ENCODE peak calls at places on chromosome 19, in ten cellular contexts. S, Q, K, Z, F, Y, L, V, C and J are unnamed samples. For H3K4me1, the result is how much of the 10 kb centered on the place peaks cover.

GRCh38 chr19:3324405-3324856 is 42.0 kb upstream of the NFIC start:
- DNase-seq in L (no peak), Z (peak), S (peak), F (peak), K (peak), Q (no peak), V (no peak), C (peak), Y (peak), J (peak)

GRCh38 chr19:1254081-1254527 is 5.7 kb downstream of the MIDN start:
- DNase-seq in C (no peak), Z (no peak), S (no peak), L (no peak), V (no peak), Y (no peak), Q (no peak), F (no peak), K (no peak), J (no peak)

GRCh38 chr19:18871543-18871942 is 24.4 kb downstream of the CERS1 start:
- DNase-seq in Q (no peak), F (no peak), K (no peak), L (no peak), C (no peak), Y (no peak), S (no peak), Z (no peak), V (no peak), J (no peak)

GRCh38 chr19:41319500-41320184 is 9.7 kb downstream of the CCDC97 start:
- DNase-seq in Y (no peak), L (no peak), C (no peak), F (no peak), Z (no peak), K (no peak), S (no peak), Q (no peak), V (no peak), J (no peak)

GRCh38 chr19:51441410-51442390 is 16.6 kb downstream of the SIGLEC8 start:
- DNase-seq in K (peak), Q (no peak), L (no peak), V (no peak), S (peak), C (no peak), Y (no peak), Z (no peak), F (no peak), J (peak)

GRCh38 chr19:52541608-52542007 is 14.1 kb downstream of the ZNF808 start:
- DNase-seq in S (no peak), F (no peak), Z (no peak), Y (no peak), C (no peak), Q (no peak), K (no peak), V (no peak), L (no peak), J (no peak)

GRCh38 chr19:50475736-50476223 is 527 bp upstream of the EMC10 start:
- DNase-seq in V (no peak), K (no peak), C (no peak), L (no peak), Z (no peak), S (no peak), Q (no peak), Y (no peak), F (no peak), J (no peak)

GRCh38 chr19:1935484-1936208 is 5.3 kb upstream of the CSNK1G2 start:
- DNase-seq in V (no peak), Y (no peak), C (no peak), K (peak), L (peak), Z (no peak), F (no peak), S (no peak), Q (peak), J (no peak)

GRCh38 chr19:52492991-52493470 is 34.4 kb upstream of the ZNF808 start:
- DNase-seq in Y (peak), Q (no peak), Z (no peak), S (no peak), F (no peak), K (no peak), L (no peak), V (no peak), C (no peak), J (no peak)

GRCh38 chr19:2609389-2610116 is 92.9 kb downstream of the GNG7 start:
- DNase-seq in Y (no peak), Q (no peak), F (peak), K (no peak), C (no peak), S (no peak), L (no peak), V (no peak), Z (no peak), J (no peak)

GRCh38 chr19:17848598-17849292 is 963 bp upstream of the JAK3 start:
- DNase-seq in V (no peak), Y (peak), Q (no peak), Z (no peak), C (no peak), F (no peak), S (no peak), L (no peak), K (no peak), J (no peak)

GRCh38 chr19:17847538-17848366 is at the start of gene JAK3:
- DNase-seq in F (peak), S (peak), C (peak), Q (peak), L (peak), Z (no peak), K (no peak), Y (peak), V (no peak), J (peak)

GRCh38 chr19:17843428-17843827 is 4.4 kb downstream of the JAK3 start:
- DNase-seq in S (no peak), K (no peak), Z (no peak), V (no peak), L (no peak), F (no peak), C (no peak), Q (no peak), Y (no peak), J (no peak)

GRCh38 chr19:17843908-17844490 is 3.8 kb downstream of the JAK3 start:
- DNase-seq in Y (no peak), S (no peak), Q (no peak), F (no peak), Z (no peak), K (no peak), L (no peak), V (no peak), C (no peak), J (no peak)

DNA sequence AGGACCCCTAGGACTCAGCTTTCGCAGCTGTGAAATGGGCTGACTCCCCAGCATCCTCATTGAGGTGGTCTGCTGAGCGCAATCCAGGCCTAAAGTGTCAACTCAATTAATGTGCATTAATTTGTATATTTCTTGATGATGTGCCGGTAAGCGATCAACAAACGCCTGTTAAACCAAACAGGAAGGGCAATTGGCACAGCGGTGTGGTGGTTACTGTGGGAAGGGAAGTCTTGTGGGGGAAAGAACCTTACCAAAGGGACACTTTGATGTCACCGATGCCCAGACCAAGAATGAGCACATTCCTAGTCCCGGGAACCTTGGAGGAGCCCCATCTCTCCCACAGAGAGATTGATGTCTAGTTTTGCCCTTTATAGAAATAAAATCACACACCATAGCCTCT is 1.6 kb downstream of the JAK3 start:
- DNase-seq in S (peak), F (no peak), K (no peak), V (no peak), Y (no peak), L (no peak), Z (no peak), Q (no peak), C (no peak), J (no peak)
- H3K4me3 ChIP-seq in S (peak), F (no peak), K (no peak), V (peak), Y (no peak), L (no peak), Z (no peak), Q (no peak), C (no peak), J (no peak)

DNA sequence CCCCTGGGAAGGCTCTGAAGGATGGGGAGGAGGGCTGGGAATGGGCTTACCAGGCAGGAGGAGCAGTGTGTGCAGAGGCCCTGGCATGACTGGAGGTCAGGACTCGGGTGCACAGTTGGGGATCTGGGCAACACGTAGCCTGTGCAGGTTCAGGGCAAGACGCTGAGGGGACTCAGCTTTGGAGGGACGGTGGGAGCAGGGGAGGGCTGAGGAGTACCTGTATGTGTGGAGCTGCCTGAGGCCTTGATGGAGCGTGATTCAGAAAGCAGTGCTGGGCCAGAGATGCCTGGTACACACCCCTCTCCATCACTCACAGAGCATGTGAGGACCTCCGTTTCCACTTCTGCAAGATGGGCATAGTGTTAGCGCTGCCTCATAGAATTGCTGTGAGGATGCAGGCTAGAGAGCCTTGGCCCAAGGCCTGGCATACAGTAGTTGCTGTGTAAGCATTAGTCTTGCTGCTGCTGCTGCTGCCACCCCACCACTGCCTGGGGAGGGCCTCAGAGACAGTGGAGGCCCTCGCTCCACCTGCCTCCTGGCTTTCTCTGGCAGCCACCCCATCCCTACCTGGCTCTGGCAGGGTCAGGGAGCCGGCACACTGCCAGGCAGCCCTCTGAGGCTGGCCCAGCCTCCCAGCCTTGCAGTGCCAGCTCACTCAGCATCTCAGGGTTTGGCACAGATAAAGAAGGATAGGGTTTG is 2.4 kb downstream of the PAK4 start:
- DNase-seq in K (no peak), Z (no peak), V (no peak), L (no peak), S (no peak), C (no peak), Y (no peak), F (no peak), Q (peak), J (no peak)
- H3K4me1 ChIP-seq in K (under half), Z (under half), V (under half), L (under half), S (under half), C (under half), Y (under half), F (under half), Q (under half), J (under half)

DNA sequence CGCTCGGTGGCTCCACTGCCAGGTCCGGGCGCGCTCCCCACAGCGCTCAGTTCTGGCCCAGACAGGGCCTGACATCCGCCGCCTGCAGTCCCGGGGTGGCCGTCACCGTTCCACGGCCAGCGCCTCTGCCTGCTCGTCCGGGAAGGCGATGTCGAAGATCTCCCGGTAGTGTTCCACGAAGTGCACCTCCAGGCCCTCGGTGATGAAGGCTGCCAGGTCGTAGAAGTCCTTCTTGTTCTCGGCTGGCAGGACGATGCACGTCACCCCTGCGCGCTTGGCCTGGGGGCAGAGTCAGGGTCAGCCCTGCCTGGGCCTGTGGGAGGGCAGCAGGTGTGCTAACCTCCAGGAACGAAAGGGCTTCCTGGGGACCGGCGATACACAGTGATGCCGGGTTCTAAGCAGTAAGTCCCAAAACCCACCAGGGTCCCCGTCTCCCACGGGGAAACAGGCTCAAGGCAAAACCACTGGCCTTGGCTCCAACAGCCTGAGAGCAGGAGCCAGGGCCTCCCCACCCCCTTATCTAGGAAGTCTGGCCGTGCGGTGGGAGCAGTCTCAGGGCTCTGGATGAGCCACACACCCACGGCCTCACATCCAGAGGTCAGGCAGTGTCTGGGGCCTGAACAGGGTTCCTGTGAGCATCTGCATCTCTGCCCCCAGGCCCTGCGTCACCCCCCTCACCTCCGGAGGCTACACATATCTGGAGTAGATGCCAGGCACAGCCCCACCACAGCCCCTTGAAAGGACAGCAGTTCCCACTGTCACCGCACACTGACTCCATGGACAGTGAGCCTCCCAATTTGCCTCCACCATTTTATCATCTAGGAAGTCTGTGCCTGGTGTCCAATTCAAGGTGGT is 2.1 kb downstream of the RPL36 start:
- DNase-seq in F (no peak), Z (no peak), V (no peak), K (no peak), S (no peak), Y (no peak), Q (no peak), C (peak), L (no peak), J (no peak)
- H3K4me3 ChIP-seq in F (no peak), Z (peak), V (peak), K (peak), S (no peak), Y (peak), Q (no peak), C (peak), L (peak), J (peak)

DNA sequence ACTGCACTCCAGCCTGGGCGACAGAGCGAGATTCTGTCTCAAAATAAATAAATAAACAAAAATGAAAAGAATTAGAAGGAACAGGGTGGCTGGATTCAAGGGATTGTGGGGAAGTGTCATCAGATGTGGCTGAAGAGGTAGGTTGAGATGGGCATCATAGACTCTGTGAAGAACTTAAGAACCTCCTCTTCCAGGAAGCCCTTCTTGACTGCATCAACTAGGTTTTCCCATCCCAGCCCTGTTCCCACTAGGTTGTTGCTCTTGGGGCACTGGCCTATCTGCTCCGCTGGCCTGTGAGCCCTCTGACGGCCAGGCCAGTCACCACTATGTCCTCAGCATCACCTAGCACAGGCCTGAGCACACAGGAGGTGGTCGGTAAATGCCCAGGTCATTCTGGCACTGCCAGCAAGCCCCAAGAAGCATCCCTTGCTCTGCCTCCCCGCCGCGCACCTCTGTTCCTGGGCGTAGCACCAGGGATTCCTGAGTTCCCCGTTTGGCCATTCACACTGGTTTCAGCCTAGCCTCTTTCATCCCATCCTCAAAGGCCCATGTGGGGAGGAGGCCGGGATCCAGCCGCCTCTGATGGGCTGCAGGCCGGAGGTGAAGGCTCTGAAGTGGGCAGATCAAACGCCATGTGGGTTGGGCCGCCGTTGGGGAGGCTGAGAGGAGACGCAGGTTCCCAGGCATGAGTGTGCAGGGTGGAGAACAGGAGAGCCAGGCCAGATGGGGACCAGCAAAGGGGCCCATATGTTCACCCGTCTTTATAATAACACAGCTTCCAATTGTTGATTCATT is 27.6 kb upstream of the SLC1A5 start:
- DNase-seq in Z (no peak), K (no peak), S (no peak), C (no peak), V (no peak), L (no peak), F (no peak), Y (no peak), Q (no peak), J (no peak)
- H3K4me1 ChIP-seq in Z (under half), K (under half), S (under half), C (under half), V (under half), L (under half), F (under half), Y (under half), Q (under half), J (under half)

GRCh38 chr19:32287811-32288227 is 57.6 kb upstream of the ZNF507 start:
- DNase-seq in Z (peak), F (peak), L (peak), Y (peak), S (no peak), K (peak), C (peak), Q (no peak), V (peak), J (peak)
- H3K4me3 ChIP-seq in Z (no peak), F (no peak), L (no peak), Y (no peak), S (no peak), K (no peak), C (no peak), Q (no peak), V (no peak), J (no peak)